ENCODE peak calls at places on chromosome 15, in ten cellular contexts. V is astrocyte; L is GM23338; G is CD8-positive, alpha-beta T cell; Y is CD4-positive, CD25-positive, alpha-beta regulatory T cell; U is body of pancreas; C is aorta; B is left ventricle myocardium inferior; I is MM.1S; O is uterus. D is an unnamed sample.

GRCh38 chr15:87764461-87765236 is 491.9 kb downstream of the NTRK3 start:
- DNase-seq in V (peak), L (peak), G (no peak), Y (no peak), U (no peak), C (no peak), B (no peak), I (no peak), O (no peak), D (no peak)

GRCh38 chr15:74957301-74958035 is 896 bp upstream of the RPP25 start:
- DNase-seq in V (no peak), L (peak), G (no peak), Y (no peak), U (no peak), C (peak), B (peak), I (no peak), O (peak), D (no peak)

GRCh38 chr15:65102912-65103311 is 12.1 kb downstream of the UBAP1L start:
- DNase-seq in V (no peak), L (no peak), G (no peak), Y (no peak), U (no peak), C (no peak), B (no peak), I (no peak), O (no peak), D (no peak)

GRCh38 chr15:88637841-88638625 is 783 bp upstream of the ISG20 start:
- DNase-seq in V (no peak), L (no peak), G (no peak), Y (no peak), U (peak), C (no peak), B (no peak), I (peak), O (no peak), D (no peak)

GRCh38 chr15:69906256-69907185 is 191.2 kb downstream of the TLE3 start:
- DNase-seq in V (no peak), L (no peak), G (no peak), Y (no peak), U (no peak), C (no peak), B (no peak), I (no peak), O (no peak), D (no peak)

GRCh38 chr15:79990280-79990996 is 19.4 kb upstream of the BCL2A1 start:
- DNase-seq in V (no peak), L (no peak), G (no peak), Y (no peak), U (no peak), C (no peak), B (no peak), I (no peak), O (no peak), D (no peak)

GRCh38 chr15:66386204-66387123 is at the start of gene MAP2K1:
- DNase-seq in V (peak), L (peak), G (peak), Y (peak), U (peak), C (peak), B (peak), I (peak), O (peak), D (peak)

GRCh38 chr15:84942456-84942855 is 39.2 kb upstream of the PDE8A start:
- DNase-seq in V (no peak), L (no peak), G (no peak), Y (no peak), U (peak), C (no peak), B (no peak), I (no peak), O (no peak), D (no peak)

GRCh38 chr15:60590935-60591490 is 112.1 kb upstream of the ICE2 start:
- DNase-seq in V (peak), L (peak), G (no peak), Y (no peak), U (peak), C (peak), B (peak), I (peak), O (peak), D (peak)

GRCh38 chr15:64149424-64150235 is 1.9 kb upstream of the SNX22 start:
- DNase-seq in V (no peak), L (peak), G (no peak), Y (no peak), U (no peak), C (no peak), B (no peak), I (peak), O (no peak), D (no peak)

GRCh38 chr15:38612159-38612863 is 47.7 kb upstream of the RASGRP1 start:
- DNase-seq in V (no peak), L (no peak), G (no peak), Y (no peak), U (no peak), C (no peak), B (no peak), I (no peak), O (no peak), D (no peak)

GRCh38 chr15:79283252-79284048 is 928 bp downstream of the ANKRD34C start:
- DNase-seq in V (peak), L (peak), G (no peak), Y (no peak), U (peak), C (peak), B (peak), I (peak), O (no peak), D (no peak)

GRCh38 chr15:41331281-41331680 is 1.1 kb downstream of the OIP5 start:
- DNase-seq in V (no peak), L (no peak), G (no peak), Y (no peak), U (no peak), C (no peak), B (no peak), I (no peak), O (no peak), D (no peak)

GRCh38 chr15:88242586-88242985 is 14.0 kb downstream of the NTRK3 start:
- DNase-seq in V (no peak), L (no peak), G (no peak), Y (no peak), U (no peak), C (no peak), B (no peak), I (no peak), O (no peak), D (no peak)

DNA sequence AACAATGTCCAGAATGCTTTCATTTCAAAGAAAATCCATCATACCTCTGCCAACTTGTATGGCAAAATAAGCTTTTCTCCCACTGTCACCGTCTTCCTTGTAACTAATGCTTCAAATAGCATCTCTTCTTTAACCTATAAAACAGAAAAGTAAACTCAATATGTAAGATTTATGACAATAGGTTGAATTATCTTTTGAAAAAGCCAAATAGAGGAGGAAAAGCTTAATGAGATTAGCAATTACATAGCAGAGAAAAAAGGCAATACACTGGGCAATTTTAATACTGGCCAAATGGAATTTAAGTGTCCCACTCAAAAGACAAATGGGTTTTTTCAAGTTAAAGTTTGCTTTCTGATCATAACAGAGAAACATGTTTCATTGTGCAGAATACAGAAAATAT is 118.1 kb downstream of the MYO9A start:
- DNase-seq in V (no peak), L (no peak), G (no peak), Y (no peak), U (no peak), C (no peak), B (no peak), I (no peak), O (no peak), D (no peak)
- H3K4me3 ChIP-seq in V (no peak), L (no peak), G (no peak), Y (no peak), U (no peak), C (no peak), B (no peak), I (no peak), O (no peak), D (no peak)

DNA sequence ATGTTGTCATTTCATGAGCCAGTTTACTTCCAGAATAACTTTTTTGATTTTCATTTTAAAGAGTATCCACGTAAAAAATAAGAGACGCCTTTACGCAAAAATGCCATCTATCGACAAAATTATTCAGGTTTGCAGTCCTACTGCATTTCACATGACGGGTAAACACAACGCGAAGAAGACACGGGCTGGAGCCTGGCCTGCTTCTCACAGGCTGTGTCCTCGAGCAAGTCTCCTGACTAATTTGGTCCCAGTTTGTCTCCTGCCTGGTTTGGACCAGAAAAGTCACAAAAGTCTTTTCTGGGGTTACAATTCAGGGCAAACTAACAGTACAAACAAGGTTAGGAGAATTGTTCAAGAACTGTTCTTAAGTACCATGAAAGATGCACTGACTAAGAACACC is 51.7 kb downstream of the CHSY1 start:
- DNase-seq in V (no peak), L (no peak), G (no peak), Y (no peak), U (no peak), C (peak), B (no peak), I (peak), O (no peak), D (no peak)
- H3K27ac ChIP-seq in V (peak), L (peak), G (no peak), Y (peak), U (no peak), C (no peak), B (peak), I (peak), O (peak), D (peak)

GRCh38 chr15:89812126-89812846 is 2.4 kb downstream of the ANPEP start:
- DNase-seq in V (no peak), L (no peak), G (no peak), Y (no peak), U (peak), C (peak), B (peak), I (no peak), O (no peak), D (no peak)
- H3K4me3 ChIP-seq in V (no peak), L (no peak), G (no peak), Y (no peak), U (no peak), C (no peak), B (no peak), I (no peak), O (no peak), D (no peak)

GRCh38 chr15:89806217-89806564 is 8.5 kb downstream of the ANPEP start:
- DNase-seq in V (no peak), L (peak), G (no peak), Y (no peak), U (peak), C (no peak), B (no peak), I (no peak), O (no peak), D (no peak)
- H3K27ac ChIP-seq in V (no peak), L (no peak), G (no peak), Y (no peak), U (peak), C (no peak), B (no peak), I (no peak), O (no peak), D (no peak)

GRCh38 chr15:92920595-92921169 is 20.6 kb downstream of the CHD2 start:
- DNase-seq in V (no peak), L (no peak), G (no peak), Y (no peak), U (no peak), C (no peak), B (no peak), I (no peak), O (no peak), D (no peak)
- H3K4me3 ChIP-seq in V (no peak), L (no peak), G (no peak), Y (peak), U (no peak), C (no peak), B (no peak), I (no peak), O (no peak), D (no peak)